ENCODE peak calls at places on chromosomes 7 and 10, in eight cellular contexts. L is K562, A is suprapubic skin, J is SK-N-SH, E is stomach, T is A549, N is sigmoid colon, Q is transverse colon. O is an unnamed sample.

GRCh38 chr7:48139461-48139860 is 31.8 kb upstream of the ABCA13 start:
- DNase-seq in Q (peak; percentile 14), J (no peak), T (peak; percentile 68), N (no peak), A (no peak), L (no peak), E (no peak), O (no peak)

GRCh38 chr7:82821037-82821436 is 341.6 kb downstream of the PCLO start:
- DNase-seq in T (no peak), J (no peak), Q (no peak), E (no peak), L (no peak), A (no peak), N (no peak), O (no peak)

GRCh38 chr10:103153302-103153759 is 39.7 kb downstream of the NT5C2 start:
- DNase-seq in L (no peak), E (no peak), T (peak; percentile 38), Q (no peak), N (no peak), J (no peak), A (no peak), O (no peak)

GRCh38 chr10:84244651-84245270 is at the start of gene RGR:
- DNase-seq in J (no peak), Q (no peak), A (peak; percentile 74), T (no peak), E (no peak), N (peak; percentile 76), L (no peak), O (no peak)

GRCh38 chr7:131674131-131674530 is 117.7 kb upstream of the PODXL start:
- DNase-seq in J (no peak), T (no peak), L (no peak), Q (no peak), E (no peak), N (no peak), A (no peak), O (no peak)

GRCh38 chr7:158117341-158118222 is 470.0 kb downstream of the PTPRN2 start:
- DNase-seq in A (no peak), E (no peak), N (no peak), J (no peak), L (no peak), T (no peak), Q (no peak), O (no peak)

GRCh38 chr7:50696810-50697582 is 85.7 kb downstream of the GRB10 start:
- DNase-seq in L (no peak), Q (no peak), E (no peak), A (no peak), N (no peak), T (peak; percentile 41), J (no peak), O (no peak)

GRCh38 chr7:1279041-1279440 is 46.4 kb downstream of the UNCX start:
- DNase-seq in N (no peak), E (no peak), J (no peak), Q (no peak), L (no peak), A (no peak), T (no peak), O (no peak)

GRCh38 chr10:27242951-27243551 is 2.5 kb upstream of the ACBD5 start:
- DNase-seq in A (peak; percentile 60), L (no peak), E (peak; percentile 50), N (no peak), Q (peak; percentile 65), T (peak; percentile 83), J (peak; percentile 72), O (peak; percentile 64)

GRCh38 chr10:97714401-97715258 is 1.1 kb downstream of the MARVELD1 start:
- DNase-seq in Q (peak; percentile 72), J (peak; percentile 80), L (peak; percentile 31), N (peak; percentile 94), E (peak; percentile 38), T (peak; percentile 53), A (peak; percentile 88), O (peak; percentile 83)

GRCh38 chr7:2936301-2936700 is 92.2 kb upstream of the GNA12 start:
- DNase-seq in Q (no peak), E (no peak), L (no peak), T (no peak), A (no peak), N (peak; percentile 20), J (peak; percentile 11), O (no peak)

GRCh38 chr7:2934984-2935740 is 91.1 kb upstream of the GNA12 start:
- DNase-seq in T (no peak), A (no peak), J (peak; percentile 28), Q (no peak), N (peak; percentile 45), L (no peak), E (no peak), O (no peak)

GRCh38 chr7:2932761-2933251 is 88.7 kb upstream of the GNA12 start:
- DNase-seq in J (peak; percentile 60), L (no peak), T (no peak), E (no peak), N (peak; percentile 44), Q (no peak), A (no peak), O (no peak)

GRCh38 chr7:2936891-2937580 is 92.9 kb upstream of the GNA12 start:
- DNase-seq in E (no peak), Q (no peak), T (no peak), N (peak; percentile 52), L (no peak), A (no peak), J (no peak), O (peak; percentile 10)

GRCh38 chr7:2934211-2934731 is 90.2 kb upstream of the GNA12 start:
- DNase-seq in E (no peak), J (peak; percentile 32), Q (no peak), N (peak; percentile 47), L (no peak), A (no peak), T (peak; percentile 75), O (peak; percentile 11)
- TF ChIP-seq CTCF in E (no peak), J (no peak), Q (no peak), N (no peak), L (no peak), A (no peak), T (no peak), O (no peak)

DNA sequence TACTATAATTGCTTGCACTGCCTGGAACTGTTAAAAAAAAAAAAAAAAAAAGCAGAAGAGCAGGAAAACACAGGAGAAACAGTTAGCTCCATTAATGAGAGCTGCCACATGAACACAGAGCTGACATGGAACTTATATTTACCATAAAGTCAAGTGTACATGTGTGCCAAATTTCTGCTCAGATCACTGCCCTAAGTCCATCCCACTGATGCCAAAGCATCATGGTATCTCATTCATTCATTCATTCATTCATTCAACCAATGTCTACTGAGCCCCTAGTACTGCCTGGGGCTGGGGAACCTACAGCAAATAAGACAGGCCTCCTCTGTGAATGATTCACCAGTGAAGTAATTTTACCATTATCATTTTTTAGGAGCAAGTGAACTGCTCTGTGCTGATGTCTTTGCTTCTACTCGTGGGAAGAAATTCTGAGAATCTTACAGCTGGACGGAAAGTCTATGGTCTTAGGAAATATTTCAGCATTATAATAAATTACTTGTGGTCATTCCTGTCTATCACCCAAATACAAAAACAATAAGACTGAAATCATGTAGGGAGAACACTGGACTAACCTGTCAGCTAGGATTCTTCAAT is 58.8 kb upstream of the ABLIM1 start:
- DNase-seq in N (no peak), Q (no peak), T (no peak), J (no peak), L (no peak), A (no peak), E (no peak), O (no peak)
- H3K4me3 ChIP-seq in N (no peak overlapping the region), Q (no peak overlapping the region), T (no peak overlapping the region), J (no peak overlapping the region), L (no peak overlapping the region), A (no peak overlapping the region), E (no peak overlapping the region), O (no peak overlapping the region)

GRCh38 chr10:5684318-5684970 is at the start of gene TASOR2:
- DNase-seq in J (peak; percentile 96), N (peak; percentile 99), T (peak; percentile 99), L (peak; percentile 93), A (peak; percentile 98), Q (peak; percentile 99), E (peak; percentile 98), O (peak; percentile 99)

GRCh38 chr10:5683065-5683464 is 1.6 kb upstream of the TASOR2 start:
- DNase-seq in A (no peak), L (no peak), E (no peak), Q (no peak), N (no peak), T (no peak), J (no peak), O (no peak)

GRCh38 chr10:5681930-5682329 is 2.7 kb upstream of the TASOR2 start:
- DNase-seq in J (no peak), T (no peak), N (no peak), Q (no peak), L (no peak), E (no peak), A (no peak), O (no peak)

GRCh38 chr10:5685764-5686240 is 1.2 kb downstream of the TASOR2 start:
- DNase-seq in A (no peak), T (no peak), Q (no peak), L (no peak), E (no peak), J (peak; percentile 23), N (no peak), O (no peak)

GRCh38 chr10:5684971-5685763 is 529 bp downstream of the TASOR2 start:
- DNase-seq in L (peak; percentile 75), T (peak; percentile 76), E (peak; percentile 66), A (peak; percentile 87), J (peak; percentile 54), Q (peak; percentile 75), N (peak; percentile 81), O (peak; percentile 75)
- TF ChIP-seq EP300 in L (no peak), T (no peak), E (no peak), A (no peak), J (no peak), Q (no peak), N (no peak), O (no peak)

GRCh38 chr7:100589341-100589935 is 3.3 kb downstream of the FBXO24 start:
- DNase-seq in J (no peak), A (no peak), T (no peak), Q (no peak), N (peak; percentile 62), L (no peak), E (no peak), O (no peak)

GRCh38 chr7:100586266-100587025 is at the start of gene FBXO24:
- DNase-seq in Q (peak; percentile 100), L (peak; percentile 99), N (peak; percentile 100), E (peak; percentile 99), J (peak; percentile 100), T (peak; percentile 100), A (peak; percentile 100), O (peak; percentile 99)

GRCh38 chr7:100585511-100586265 is at the start of gene LRCH4:
- DNase-seq in J (peak; percentile 90), N (no peak), T (peak; percentile 42), A (peak; percentile 89), L (peak; percentile 99), Q (peak; percentile 77), E (peak; percentile 73), O (no peak)

GRCh38 chr7:100590077-100590737 is 4.1 kb downstream of the FBXO24 start:
- DNase-seq in Q (no peak), L (no peak), A (no peak), J (no peak), E (no peak), N (peak; percentile 80), T (no peak), O (no peak)

DNA sequence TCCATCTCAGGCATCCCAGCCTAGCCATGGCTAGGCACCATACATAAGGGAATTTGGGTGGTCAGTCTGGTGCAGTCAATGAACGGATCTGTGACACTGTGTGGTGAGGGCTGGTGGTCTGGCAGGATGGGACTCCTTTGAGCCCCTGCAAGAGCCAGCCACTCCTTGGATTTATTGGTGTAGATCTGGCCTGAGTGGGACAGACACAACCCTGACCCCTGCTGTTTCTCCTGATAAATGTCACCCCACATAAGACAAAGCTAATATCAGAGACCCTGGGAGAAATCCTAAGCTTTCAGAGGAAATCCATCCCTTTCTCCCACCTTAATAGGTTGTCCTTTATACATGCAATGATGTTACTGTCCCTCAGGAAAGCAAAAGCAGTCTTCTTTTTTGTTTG is 2.3 kb downstream of the FBXO24 start:
- DNase-seq in T (peak; percentile 45), N (no peak), J (peak; percentile 72), A (no peak), E (no peak), Q (no peak), L (peak; percentile 62), O (no peak)
- TF ChIP-seq CTCF in T (peak; percentile 43), N (no peak), J (peak; percentile 62), A (peak; percentile 16), E (peak; percentile 12), Q (peak; percentile 17), L (peak; percentile 78), O (no peak)

O was measured in ovary.